ENCODE peak calls at places on chromosomes 1 and 21, in four cellular contexts. N is HepG2, Q is GM12878, X is H1. R is an unnamed sample.

GRCh38 chr21:33046455-33046854 is 20.7 kb downstream of the OLIG2 start:
- DNase-seq in N (no peak), Q (no peak), X (no peak), R (no peak)

GRCh38 chr21:42711667-42712066 is 58.2 kb downstream of the PDE9A start:
- DNase-seq in N (peak), Q (no peak), X (no peak), R (no peak)

GRCh38 chr1:70034403-70034802 is 171.0 kb downstream of the LRRC40 start:
- DNase-seq in N (peak), Q (no peak), X (no peak), R (peak)

GRCh38 chr1:205285391-205286101 is 36.0 kb downstream of the NUAK2 start:
- DNase-seq in N (no peak), Q (peak), X (no peak), R (no peak)

GRCh38 chr1:109213824-109214693 is at the start of gene SARS1:
- DNase-seq in N (peak), Q (peak), X (peak), R (peak)

GRCh38 chr1:109787211-109787844 is 23.6 kb upstream of the EPS8L3 start:
- DNase-seq in N (no peak), Q (no peak), X (no peak), R (peak)

GRCh38 chr21:32929633-32930038 is 96.1 kb upstream of the OLIG2 start:
- DNase-seq in N (no peak), Q (peak), X (no peak), R (no peak)

GRCh38 chr1:68346192-68346808 is 103.5 kb downstream of the RPE65 start:
- DNase-seq in N (peak), Q (no peak), X (no peak), R (peak)

GRCh38 chr1:4072754-4073153 is 172.7 kb upstream of the C1orf174 start:
- DNase-seq in N (no peak), Q (no peak), X (no peak), R (no peak)

GRCh38 chr1:111600886-111601386 is 18.7 kb upstream of the RAP1A start:
- DNase-seq in N (no peak), Q (peak), X (no peak), R (no peak)

GRCh38 chr1:96515430-96515829 is 206.2 kb upstream of the PTBP2 start:
- DNase-seq in N (no peak), Q (no peak), X (no peak), R (no peak)

GRCh38 chr1:11792106-11792505 is 13.7 kb downstream of the MTHFR start:
- DNase-seq in N (no peak), Q (no peak), X (no peak), R (no peak)

GRCh38 chr1:209675567-209676154 is 449 bp downstream of the G0S2 start:
- DNase-seq in N (no peak), Q (no peak), X (peak), R (peak)

GRCh38 chr1:26431979-26432695 is at the start of gene DHDDS:
- DNase-seq in N (peak), Q (peak), X (peak), R (peak)

GRCh38 chr1:25743164-25744139 is 56.5 kb upstream of the SELENON start:
- DNase-seq in N (no peak), Q (no peak), X (peak), R (no peak)

GRCh38 chr1:232486454-232487202 is 143.3 kb downstream of the SIPA1L2 start:
- DNase-seq in N (no peak), Q (no peak), X (no peak), R (no peak)

DNA sequence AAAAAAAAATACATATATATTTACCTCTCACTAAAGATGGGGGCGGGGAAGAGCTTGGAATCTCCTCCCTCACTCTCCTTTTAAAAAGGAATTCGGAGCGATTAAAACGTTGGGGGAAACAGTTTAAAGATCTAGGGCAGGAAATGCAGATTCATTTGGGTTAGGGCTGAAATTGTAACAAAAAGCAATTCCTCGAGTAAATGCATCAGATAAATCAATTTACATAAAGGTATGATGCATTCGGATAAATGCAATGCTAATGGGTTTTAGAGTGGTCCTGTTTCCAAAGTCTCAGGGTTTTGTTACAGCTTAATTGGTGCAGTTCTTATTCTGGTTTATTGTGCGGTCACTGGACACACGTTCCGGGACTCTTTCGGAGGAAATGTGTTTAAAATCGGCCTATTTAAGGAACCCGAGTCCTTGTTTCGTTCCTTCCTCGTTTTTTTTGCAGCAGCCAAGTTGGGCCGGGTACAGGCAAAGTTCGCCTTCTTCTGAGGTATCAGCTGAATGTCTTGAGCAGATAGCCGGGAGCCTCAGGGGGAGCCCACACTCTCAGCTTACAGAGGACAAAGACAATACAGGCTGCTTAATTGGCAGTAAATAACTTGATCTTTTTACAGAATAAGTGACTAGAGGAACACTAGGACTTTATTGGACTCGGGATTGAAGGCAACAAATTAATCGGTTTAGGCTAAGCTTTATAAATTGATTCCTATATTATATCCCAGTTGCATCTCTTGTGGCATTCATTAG is 1.7 kb downstream of the LMO4 start:
- DNase-seq in N (no peak), Q (no peak), X (peak), R (no peak)
- TF ChIP-seq TCF12 in N (no peak), Q (no peak), X (no peak), R (no peak)

DNA sequence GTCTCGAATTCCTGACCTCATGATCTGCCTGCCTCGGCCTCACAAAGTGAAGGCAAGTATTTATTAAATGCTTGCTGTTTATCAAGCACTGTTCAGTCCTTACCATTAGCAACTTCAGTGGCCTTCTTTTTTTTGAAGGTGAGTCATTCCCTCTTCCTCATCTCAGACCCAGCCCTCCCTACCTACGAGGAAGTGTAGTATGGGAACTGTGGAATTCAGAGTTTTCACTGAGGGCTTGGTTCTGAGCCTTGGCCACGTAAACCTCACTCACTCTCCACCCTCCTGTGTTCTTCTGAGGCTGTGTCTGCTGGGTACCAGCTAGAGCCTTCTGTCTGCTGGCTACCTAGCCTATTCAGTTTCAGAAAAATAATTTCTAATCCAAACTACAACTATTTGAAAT is 218.3 kb upstream of the SGIP1 start:
- DNase-seq in N (no peak), Q (no peak), X (no peak), R (no peak)
- TF ChIP-seq TCF12 in N (no peak), Q (no peak), X (no peak), R (no peak)

GRCh38 chr1:61980561-61980960 is 214.1 kb upstream of the L1TD1 start:
- DNase-seq in N (no peak), Q (no peak), X (no peak), R (peak)
- TF ChIP-seq TCF12 in N (no peak), Q (no peak), X (no peak), R (no peak)

GRCh38 chr1:150429805-150430204 is 57.4 kb upstream of the TARS2 start:
- DNase-seq in N (peak), Q (no peak), X (no peak), R (peak)
- TF ChIP-seq TCF12 in N (no peak), Q (no peak), X (no peak), R (no peak)

DNA sequence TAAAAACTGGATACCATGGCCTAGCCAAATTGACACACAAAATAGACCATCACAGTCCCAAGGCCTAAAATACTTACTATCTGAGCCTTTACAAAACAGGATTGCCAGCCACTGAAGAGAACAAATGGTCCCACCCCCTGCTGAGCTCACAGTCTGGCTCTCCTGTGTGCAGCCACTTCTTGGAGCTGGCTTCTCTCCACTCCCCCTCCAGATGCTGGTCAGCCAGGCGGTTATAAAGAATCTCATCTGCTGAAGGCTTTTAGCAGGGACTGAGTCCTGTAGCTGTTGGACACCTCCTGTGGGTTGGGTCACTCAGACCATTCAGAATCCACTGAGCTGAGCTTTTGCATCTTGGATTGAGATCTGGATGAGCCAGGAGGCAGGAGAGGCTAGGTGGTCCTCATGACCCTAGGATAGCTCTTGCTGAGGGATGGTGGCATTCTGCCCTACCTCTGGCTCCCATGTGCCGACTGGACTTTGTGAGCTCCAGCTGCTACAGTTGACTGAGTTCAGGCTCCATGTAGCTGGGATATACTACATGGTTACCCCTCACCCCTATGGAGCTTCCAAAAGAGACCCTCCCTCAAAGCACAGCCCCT is 16.1 kb downstream of the OXCT2 start:
- DNase-seq in N (no peak), Q (no peak), X (no peak), R (no peak)
- TF ChIP-seq TCF12 in N (no peak), Q (no peak), X (no peak), R (no peak)

DNA sequence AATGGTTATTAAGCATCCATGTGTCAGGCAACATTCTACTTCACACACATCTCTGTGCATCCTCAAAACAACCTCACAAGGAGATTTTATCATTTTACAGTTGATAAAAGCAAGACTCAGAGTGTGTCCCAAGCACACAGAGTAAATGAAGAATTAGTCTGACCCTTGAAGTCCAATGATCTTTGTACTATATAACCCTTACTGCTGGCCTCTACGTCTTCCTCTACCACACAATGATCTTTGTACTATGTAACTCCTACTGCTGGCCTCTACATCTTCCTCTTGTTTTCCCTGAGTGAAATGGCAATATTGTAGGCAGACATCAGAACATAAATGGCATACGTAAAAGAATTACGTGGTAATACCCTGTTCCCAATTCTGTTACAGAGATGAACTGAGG is 55.3 kb downstream of the AHCTF1 start:
- DNase-seq in N (no peak), Q (no peak), X (no peak), R (no peak)
- TF ChIP-seq TCF12 in N (no peak), Q (no peak), X (no peak), R (no peak)

R was measured in SK-N-SH.